ENCODE peak calls at places on chromosomes 11 and 22, in nine cellular contexts. B is heart right ventricle; V is right atrium auricular region; G is sigmoid colon; C is adrenal gland; P is activated CD4-positive, alpha-beta T cell treated with anti-CD3 and anti-CD28 coated beads for 48 hours; L is germinal center; N is neural crest cell; Z is stimulated activated CD4-positive, alpha-beta T cell treated with anti-CD3 and anti-CD28 coated beads, Interleukin-2, amount 100 ng/mL, for 4 hours. F is an unnamed sample.

GRCh38 chr11:89249196-89249595 is 71.5 kb downstream of the TYR start:
- DNase-seq in C (no peak), Z (no peak), B (no peak), P (no peak), N (no peak), G (no peak), V (no peak), L (no peak), F (no peak)

GRCh38 chr22:32698926-32699619 is 102.4 kb upstream of the TIMP3 start:
- DNase-seq in C (peak), P (no peak), V (peak), N (no peak), G (peak), B (peak), Z (no peak), L (no peak), F (no peak)

GRCh38 chr11:16028406-16028805 is 327.9 kb downstream of the SOX6 start:
- DNase-seq in P (no peak), N (no peak), L (no peak), B (no peak), V (no peak), C (no peak), G (no peak), Z (no peak), F (no peak)

GRCh38 chr11:65442952-65443351 is 20.4 kb downstream of the NEAT1 start:
- DNase-seq in Z (no peak), V (peak), N (no peak), C (peak), B (no peak), L (no peak), G (no peak), P (no peak), F (no peak)

GRCh38 chr11:122711831-122712378 is 56.4 kb downstream of the UBASH3B start:
- DNase-seq in P (no peak), Z (no peak), L (no peak), V (no peak), C (no peak), N (no peak), B (no peak), G (peak), F (no peak)

GRCh38 chr22:43925433-43926348 is 2.1 kb downstream of the PNPLA3 start:
- DNase-seq in N (no peak), L (no peak), P (no peak), B (no peak), G (no peak), V (no peak), C (no peak), Z (no peak), F (no peak)

GRCh38 chr11:118339281-118340045 is 3.0 kb downstream of the CD3D start:
- DNase-seq in P (peak), L (no peak), B (no peak), N (no peak), G (no peak), V (no peak), C (no peak), Z (no peak), F (no peak)

GRCh38 chr11:71446942-71447688 is 1.1 kb downstream of the DHCR7 start:
- DNase-seq in C (peak), P (no peak), V (peak), N (no peak), B (no peak), L (no peak), G (peak), Z (no peak), F (peak)

GRCh38 chr11:107606122-107606521 is 15.2 kb downstream of the ELMOD1 start:
- DNase-seq in N (no peak), B (no peak), C (no peak), L (no peak), P (no peak), G (no peak), V (no peak), Z (no peak), F (no peak)

GRCh38 chr11:61516675-61517516 is 8.3 kb downstream of the LRRC10B start:
- DNase-seq in C (peak), B (no peak), Z (peak), G (no peak), N (peak), P (peak), V (no peak), L (peak), F (no peak)

GRCh38 chr22:38792833-38793232 is 1.1 kb downstream of the DNAL4 start:
- DNase-seq in L (no peak), N (no peak), B (no peak), G (peak), V (no peak), Z (no peak), P (peak), C (no peak), F (no peak)

GRCh38 chr11:58525037-58525614 is 17.2 kb upstream of the OR5B21 start:
- DNase-seq in N (no peak), G (no peak), L (peak), B (no peak), C (no peak), P (peak), Z (no peak), V (no peak), F (no peak)

GRCh38 chr11:36027731-36028130 is 83.9 kb downstream of the LDLRAD3 start:
- DNase-seq in V (no peak), P (no peak), N (no peak), Z (no peak), L (no peak), G (no peak), C (no peak), B (no peak), F (no peak)

GRCh38 chr11:112292785-112293407 is 32.2 kb upstream of the PLET1 start:
- DNase-seq in G (peak), B (no peak), N (no peak), C (peak), Z (no peak), V (peak), P (no peak), L (no peak), F (peak)

GRCh38 chr11:68297812-68298658 is 14.4 kb upstream of the LRP5 start:
- DNase-seq in L (peak), N (peak), Z (peak), B (peak), G (peak), P (peak), C (peak), V (peak), F (peak)

GRCh38 chr22:11066458-11067285 is 4461.3 kb upstream of the OR11H1 start:
- DNase-seq in C (no peak), V (peak), G (peak), P (no peak), Z (no peak), L (peak), B (no peak), N (no peak), F (no peak)

GRCh38 chr11:20056109-20057054 is 103.9 kb downstream of the DBX1 start:
- DNase-seq in L (no peak), Z (no peak), N (no peak), C (no peak), G (peak), B (no peak), P (no peak), V (no peak), F (no peak)

GRCh38 chr22:22750335-22751042 is 106.1 kb downstream of the GGTLC2 start:
- DNase-seq in P (no peak), V (no peak), B (no peak), L (no peak), N (no peak), Z (no peak), G (no peak), C (no peak), F (no peak)

GRCh38 chr11:86449993-86450629 is 75.4 kb downstream of the CCDC81 start:
- DNase-seq in G (no peak), N (no peak), Z (no peak), B (no peak), C (no peak), V (no peak), L (no peak), P (no peak), F (no peak)

GRCh38 chr22:44002324-44002723 is 21.8 kb upstream of the PARVB start:
- DNase-seq in P (no peak), V (no peak), B (no peak), C (no peak), N (no peak), Z (no peak), L (no peak), G (no peak), F (no peak)

GRCh38 chr22:27802389-27803079 is 978 bp upstream of the MN1 start:
- DNase-seq in B (no peak), V (no peak), N (no peak), G (no peak), P (peak), C (no peak), Z (no peak), L (no peak), F (no peak)

GRCh38 chr22:19942886-19943664 is 1.5 kb upstream of the TXNRD2 start:
- DNase-seq in C (peak), Z (no peak), B (peak), N (no peak), P (peak), V (no peak), L (no peak), G (peak), F (peak)

GRCh38 chr11:6554828-6555706 is 48.3 kb downstream of the RRP8 start:
- DNase-seq in L (no peak), C (no peak), N (no peak), G (no peak), P (no peak), Z (no peak), B (no peak), V (no peak), F (no peak)

GRCh38 chr11:133821776-133822175 is 23.5 kb downstream of the SPATA19 start:
- DNase-seq in V (no peak), P (peak), Z (no peak), B (peak), N (peak), G (no peak), C (peak), L (peak), F (no peak)

GRCh38 chr11:62020661-62021060 is 53.2 kb upstream of the FTH1 start:
- DNase-seq in V (no peak), Z (no peak), C (no peak), P (no peak), N (no peak), G (peak), B (no peak), L (no peak), F (no peak)

GRCh38 chr11:67534070-67534679 is 10.9 kb upstream of the CABP2 start:
- DNase-seq in B (no peak), Z (no peak), V (no peak), P (no peak), L (no peak), C (no peak), N (no peak), G (no peak), F (no peak)